ENCODE peak calls at places on chromosomes 7 and 10, in eight cellular contexts. H is H9, A is B cell, R is heart left ventricle, M is colonic mucosa, V is ascending aorta, J is GM12865, N is AG04450. Z is an unnamed sample.

GRCh38 chr10:122665946-122666345 is 33.7 kb downstream of the C10orf120 start:
- DNase-seq in H (no peak), A (no peak), R (no peak), M (no peak), V (no peak), J (no peak), N (no peak), Z (no peak)

GRCh38 chr7:122803323-122803722 is 82.9 kb downstream of the CADPS2 start:
- DNase-seq in H (no peak), A (no peak), R (no peak), M (no peak), V (no peak), J (peak), N (no peak), Z (peak)

GRCh38 chr7:4479367-4480039 is 202.6 kb upstream of the FOXK1 start:
- DNase-seq in H (peak), A (no peak), R (no peak), M (peak), V (no peak), J (peak), N (no peak), Z (peak)

GRCh38 chr10:14349081-14349480 is 18.4 kb upstream of the FRMD4A start:
- DNase-seq in H (no peak), A (no peak), R (no peak), M (no peak), V (no peak), J (no peak), N (no peak), Z (no peak)

GRCh38 chr10:61262486-61263261 is 190.5 kb downstream of the TMEM26 start:
- DNase-seq in H (no peak), A (no peak), R (no peak), M (no peak), V (no peak), J (no peak), N (peak), Z (peak)

GRCh38 chr7:33903770-33904679 is 1.3 kb upstream of the BMPER start:
- DNase-seq in H (peak), A (no peak), R (peak), M (peak), V (peak), J (no peak), N (no peak), Z (peak)

GRCh38 chr10:78629773-78630172 is 439.0 kb upstream of the ZMIZ1 start:
- DNase-seq in H (no peak), A (no peak), R (no peak), M (no peak), V (peak), J (no peak), N (no peak), Z (no peak)

GRCh38 chr10:5550621-5551530 is 26.1 kb downstream of the CALML3 start:
- DNase-seq in H (no peak), A (no peak), R (peak), M (peak), V (no peak), J (no peak), N (no peak), Z (no peak)

GRCh38 chr7:1255817-1256340 is 23.2 kb downstream of the UNCX start:
- DNase-seq in H (no peak), A (no peak), R (no peak), M (no peak), V (no peak), J (no peak), N (no peak), Z (no peak)

GRCh38 chr10:11403116-11403515 is 208.3 kb downstream of the USP6NL start:
- DNase-seq in H (no peak), A (no peak), R (no peak), M (peak), V (no peak), J (peak), N (no peak), Z (no peak)

GRCh38 chr10:93999401-93999851 is 5.7 kb downstream of the PLCE1 start:
- DNase-seq in H (peak), A (no peak), R (peak), M (peak), V (peak), J (no peak), N (peak), Z (peak)

GRCh38 chr7:106794276-106795136 is 70.6 kb upstream of the PIK3CG start:
- DNase-seq in H (no peak), A (no peak), R (no peak), M (no peak), V (no peak), J (peak), N (no peak), Z (no peak)

GRCh38 chr7:106793015-106793651 is 71.9 kb upstream of the PIK3CG start:
- DNase-seq in H (no peak), A (no peak), R (no peak), M (no peak), V (no peak), J (peak), N (no peak), Z (peak)

GRCh38 chr7:106788637-106789036 is 76.4 kb upstream of the PIK3CG start:
- DNase-seq in H (no peak), A (no peak), R (no peak), M (no peak), V (no peak), J (no peak), N (no peak), Z (no peak)

GRCh38 chr7:106792233-106792926 is 72.7 kb upstream of the PIK3CG start:
- DNase-seq in H (no peak), A (no peak), R (no peak), M (no peak), V (no peak), J (no peak), N (no peak), Z (no peak)

GRCh38 chr7:106791526-106791925 is 73.6 kb upstream of the PIK3CG start:
- DNase-seq in H (no peak), A (no peak), R (no peak), M (no peak), V (no peak), J (no peak), N (no peak), Z (no peak)
- TF ChIP-seq CTCF in H (no peak), A (no peak), R (no peak), M (no peak), V (no peak), J (no peak), N (no peak), Z (no peak)

DNA sequence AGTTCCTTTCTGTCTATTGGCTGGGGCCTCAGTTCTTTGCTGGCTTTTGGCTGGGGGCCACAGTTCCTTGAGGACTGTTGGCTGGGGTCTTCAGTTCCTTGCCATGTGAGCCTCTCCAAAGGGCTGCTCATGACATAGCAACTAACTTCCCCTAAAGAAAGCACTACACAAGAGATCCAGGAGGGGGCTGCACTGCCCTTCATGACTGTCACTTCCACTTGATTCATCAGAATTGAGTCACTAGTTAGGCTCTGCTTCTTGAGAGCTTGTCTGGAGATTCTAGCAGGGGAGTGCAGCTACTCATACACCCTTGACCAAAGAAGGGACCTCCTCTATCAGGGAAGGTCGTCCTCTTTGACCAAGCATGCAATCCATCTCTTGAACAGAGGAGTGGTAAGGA is 38.0 kb upstream of the MKX start:
- DNase-seq in H (peak), A (no peak), R (no peak), M (no peak), V (peak), J (peak), N (peak), Z (peak)
- TF ChIP-seq CTCF in H (peak), A (no peak), R (peak), M (no peak), V (no peak), J (peak), N (peak), Z (peak)

DNA sequence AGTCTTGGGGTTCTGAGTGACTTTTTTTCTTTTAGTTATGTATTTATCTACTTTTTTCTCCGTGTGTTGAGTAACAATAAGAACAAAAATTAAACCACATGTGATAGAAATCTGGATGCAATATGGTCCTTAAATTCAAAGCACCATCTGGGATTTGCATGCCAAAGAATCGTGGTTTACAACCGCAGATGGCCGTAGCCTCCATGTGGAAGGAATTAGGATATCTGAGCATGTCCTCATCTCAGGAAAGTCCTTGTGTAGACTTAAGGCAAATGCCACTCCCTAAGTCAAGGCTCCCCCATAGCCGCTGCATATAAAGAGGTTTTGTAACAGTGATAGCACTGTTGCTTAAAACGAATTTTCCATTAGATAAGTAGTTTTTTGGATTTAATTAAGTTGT is 304.0 kb downstream of the ZEB1 start:
- DNase-seq in H (no peak), A (no peak), R (no peak), M (no peak), V (no peak), J (no peak), N (no peak), Z (peak)
- TF ChIP-seq CTCF in H (peak), A (no peak), R (peak), M (no peak), V (peak), J (no peak), N (peak), Z (peak)

GRCh38 chr7:130732980-130733865 is 784 bp downstream of the KLF14 start:
- DNase-seq in H (peak), A (peak), R (peak), M (peak), V (no peak), J (peak), N (no peak), Z (peak)
- TF ChIP-seq CTCF in H (peak), A (peak), R (no peak), M (no peak), V (no peak), J (peak), N (no peak), Z (no peak)

GRCh38 chr10:48649349-48649944 is 35.2 kb upstream of the WDFY4 start:
- DNase-seq in H (no peak), A (no peak), R (no peak), M (no peak), V (no peak), J (no peak), N (no peak), Z (peak)
- TF ChIP-seq CTCF in H (peak), A (no peak), R (peak), M (no peak), V (no peak), J (no peak), N (peak), Z (peak)

GRCh38 chr10:43076876-43077420 is at the start of gene RET:
- DNase-seq in H (peak), A (no peak), R (peak), M (peak), V (no peak), J (no peak), N (no peak), Z (no peak)

GRCh38 chr10:43079823-43080222 is 3.0 kb downstream of the RET start:
- DNase-seq in H (no peak), A (no peak), R (no peak), M (no peak), V (no peak), J (no peak), N (no peak), Z (no peak)

GRCh38 chr10:43078175-43078985 is 1.5 kb downstream of the RET start:
- DNase-seq in H (no peak), A (no peak), R (no peak), M (no peak), V (no peak), J (no peak), N (no peak), Z (no peak)

GRCh38 chr10:43077421-43078171 is 727 bp downstream of the RET start:
- DNase-seq in H (no peak), A (no peak), R (no peak), M (no peak), V (no peak), J (no peak), N (no peak), Z (no peak)

DNA sequence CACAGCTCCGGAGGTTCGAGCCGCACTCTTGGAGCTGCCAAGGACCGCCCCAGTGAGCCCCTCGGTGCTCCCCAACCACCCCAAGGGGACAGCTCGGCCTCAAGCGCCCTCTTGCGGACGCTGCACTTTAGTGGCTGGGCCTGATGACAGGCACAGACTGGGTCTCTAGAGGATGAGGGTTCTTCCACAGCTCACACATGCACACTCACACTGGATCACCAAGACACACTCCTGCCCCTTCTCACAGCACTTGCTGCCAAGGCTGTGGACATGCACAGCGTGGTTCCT is 2.1 kb downstream of the RET start:
- DNase-seq in H (peak), A (no peak), R (no peak), M (peak), V (no peak), J (peak), N (no peak), Z (no peak)
- TF ChIP-seq CTCF in H (peak), A (no peak), R (peak), M (peak), V (no peak), J (peak), N (peak), Z (peak)

GRCh38 chr10:2014541-2014940 is 277.2 kb upstream of the ADARB2 start:
- DNase-seq in H (no peak), A (no peak), R (no peak), M (no peak), V (no peak), J (no peak), N (no peak), Z (no peak)
- TF ChIP-seq CTCF in H (no peak), A (no peak), R (no peak), M (no peak), V (no peak), J (no peak), N (no peak), Z (no peak)

DNA sequence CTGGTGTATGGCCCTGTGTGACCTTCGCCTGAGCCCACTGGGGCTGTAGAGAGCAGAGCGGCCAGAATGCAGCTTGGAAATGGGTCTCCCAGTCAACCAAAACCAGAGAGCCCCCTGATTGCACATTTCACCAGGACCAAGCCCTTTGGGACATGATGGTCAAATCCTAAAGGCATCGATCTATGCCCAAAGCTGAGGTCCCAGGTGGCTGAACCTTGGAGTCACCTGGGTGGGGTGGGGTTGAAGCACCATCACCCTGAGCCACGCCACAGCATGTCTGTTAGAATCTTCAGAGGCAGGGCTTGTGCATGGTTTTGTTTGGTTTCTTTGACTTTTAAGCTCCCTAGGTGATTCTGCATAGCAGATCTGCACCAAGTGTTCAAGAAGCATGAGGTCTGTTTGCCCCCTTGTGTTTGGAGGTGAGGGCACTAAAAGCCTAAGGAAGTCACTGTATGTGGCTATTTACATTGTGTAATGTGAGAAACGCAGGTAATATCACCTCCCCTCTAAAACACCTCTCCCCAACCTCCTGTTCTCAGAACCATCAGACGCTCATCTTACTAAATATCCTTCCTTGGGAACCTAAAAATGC is 9.6 kb downstream of the PKD1L1 start:
- DNase-seq in H (no peak), A (no peak), R (no peak), M (no peak), V (no peak), J (peak), N (no peak), Z (no peak)
- TF ChIP-seq CTCF in H (peak), A (no peak), R (no peak), M (no peak), V (no peak), J (peak), N (peak), Z (no peak)

GRCh38 chr7:25405736-25406135 is 177.4 kb upstream of the NPVF start:
- DNase-seq in H (no peak), A (no peak), R (no peak), M (no peak), V (no peak), J (no peak), N (no peak), Z (peak)

GRCh38 chr7:25409897-25410635 is 181.8 kb upstream of the NPVF start:
- DNase-seq in H (no peak), A (no peak), R (no peak), M (no peak), V (no peak), J (no peak), N (no peak), Z (no peak)

GRCh38 chr7:25407932-25408480 is 179.7 kb upstream of the NPVF start:
- DNase-seq in H (peak), A (no peak), R (no peak), M (no peak), V (no peak), J (no peak), N (no peak), Z (no peak)

GRCh38 chr7:25407053-25407452 is 178.8 kb upstream of the NPVF start:
- DNase-seq in H (no peak), A (no peak), R (no peak), M (no peak), V (no peak), J (no peak), N (no peak), Z (no peak)

GRCh38 chr7:25408861-25409260 is 180.6 kb upstream of the NPVF start:
- DNase-seq in H (no peak), A (no peak), R (no peak), M (no peak), V (no peak), J (no peak), N (no peak), Z (no peak)
- TF ChIP-seq CTCF in H (no peak), A (no peak), R (no peak), M (no peak), V (no peak), J (no peak), N (no peak), Z (no peak)

DNA sequence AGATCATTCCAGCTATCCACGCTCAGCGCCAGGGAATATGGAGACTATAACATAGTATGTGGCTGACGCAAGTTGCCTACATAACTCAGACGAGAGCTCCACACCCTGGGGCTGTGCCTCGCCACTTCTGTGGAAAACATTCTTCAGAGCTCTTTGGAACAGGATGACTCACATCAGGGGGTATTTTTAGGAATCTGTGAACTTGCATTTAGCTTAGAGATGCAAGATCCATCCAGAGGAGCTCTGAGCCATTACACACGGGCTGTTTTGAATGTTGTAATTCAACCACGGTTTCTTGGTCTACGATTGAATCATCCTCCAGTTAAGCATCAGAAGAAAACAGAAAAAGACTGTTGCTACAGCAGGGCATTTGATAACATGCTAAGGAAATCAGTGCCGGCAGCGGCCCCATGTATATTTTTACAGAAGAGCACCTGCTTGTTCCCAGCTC is 481.4 kb upstream of the AKR1E2 start:
- DNase-seq in H (no peak), A (no peak), R (peak), M (no peak), V (peak), J (no peak), N (peak), Z (peak)
- TF ChIP-seq CTCF in H (no peak), A (no peak), R (peak), M (no peak), V (peak), J (no peak), N (peak), Z (peak)